ENCODE peak calls at places on chromosomes 2 and 18, in nine cellular contexts. C, H, S, M, J, W, P, N and Q are unnamed samples.
A peak's percentile ranks its signal among the peaks of the same experiment; 100 is the strongest.

GRCh38 chr2:9378433-9379371 is 44.6 kb downstream of the ITGB1BP1 start:
- DNase-seq in P (no peak), S (peak; percentile 90), J (no peak), W (no peak), N (peak; percentile 60), H (peak; percentile 91), C (no peak), M (no peak), Q (peak; percentile 89)

GRCh38 chr2:64749446-64749845 is 95.7 kb upstream of the SERTAD2 start:
- DNase-seq in W (no peak), S (no peak), N (peak; percentile 23), C (no peak), M (no peak), P (no peak), H (no peak), J (no peak), Q (no peak)

GRCh38 chr2:8487461-8487932 is 194.4 kb upstream of the ID2 start:
- DNase-seq in S (no peak), P (no peak), C (no peak), N (no peak), M (no peak), W (no peak), H (peak; percentile 46), J (no peak), Q (peak; percentile 58)

GRCh38 chr2:43165378-43166025 is 60.9 kb downstream of the ZFP36L2 start:
- DNase-seq in J (no peak), W (no peak), N (no peak), S (no peak), H (no peak), P (no peak), M (no peak), C (no peak), Q (no peak)

GRCh38 chr2:47037678-47038077 is 117.4 kb downstream of the STPG4 start:
- DNase-seq in N (no peak), C (no peak), J (no peak), H (no peak), P (no peak), S (no peak), W (peak; percentile 10), M (no peak), Q (no peak)

GRCh38 chr18:59951591-59951990 is 51.8 kb downstream of the PMAIP1 start:
- DNase-seq in H (no peak), P (no peak), M (no peak), W (no peak), S (no peak), N (no peak), J (peak; percentile 63), C (no peak), Q (no peak)

GRCh38 chr18:68549257-68549871 is 165.5 kb downstream of the TMX3 start:
- DNase-seq in C (no peak), S (peak; percentile 81), P (no peak), N (no peak), W (no peak), J (no peak), H (no peak), M (no peak), Q (no peak)

GRCh38 chr2:37664190-37664751 is 7.2 kb downstream of the CDC42EP3 start:
- DNase-seq in S (no peak), H (no peak), W (no peak), J (no peak), C (no peak), N (no peak), M (no peak), P (no peak), Q (no peak)

GRCh38 chr2:3516831-3517230 is 2.5 kb downstream of the ADI1 start:
- DNase-seq in H (no peak), N (no peak), S (no peak), P (no peak), J (no peak), W (no peak), C (no peak), M (no peak), Q (peak; percentile 53)

GRCh38 chr2:3518496-3519254 is 656 bp downstream of the ADI1 start:
- DNase-seq in S (peak; percentile 96), N (peak; percentile 100), C (peak; percentile 97), W (peak; percentile 98), M (peak; percentile 95), P (peak; percentile 98), J (peak; percentile 92), H (peak; percentile 99), Q (peak; percentile 97)

GRCh38 chr2:3520591-3520990 is 1.3 kb upstream of the ADI1 start:
- DNase-seq in J (no peak), M (no peak), H (no peak), N (no peak), S (no peak), P (no peak), W (no peak), C (no peak), Q (no peak)

GRCh38 chr2:3517948-3518495 is 1.3 kb downstream of the ADI1 start:
- DNase-seq in M (no peak), W (no peak), J (no peak), N (peak; percentile 18), S (no peak), C (no peak), H (no peak), P (no peak), Q (no peak)

DNA sequence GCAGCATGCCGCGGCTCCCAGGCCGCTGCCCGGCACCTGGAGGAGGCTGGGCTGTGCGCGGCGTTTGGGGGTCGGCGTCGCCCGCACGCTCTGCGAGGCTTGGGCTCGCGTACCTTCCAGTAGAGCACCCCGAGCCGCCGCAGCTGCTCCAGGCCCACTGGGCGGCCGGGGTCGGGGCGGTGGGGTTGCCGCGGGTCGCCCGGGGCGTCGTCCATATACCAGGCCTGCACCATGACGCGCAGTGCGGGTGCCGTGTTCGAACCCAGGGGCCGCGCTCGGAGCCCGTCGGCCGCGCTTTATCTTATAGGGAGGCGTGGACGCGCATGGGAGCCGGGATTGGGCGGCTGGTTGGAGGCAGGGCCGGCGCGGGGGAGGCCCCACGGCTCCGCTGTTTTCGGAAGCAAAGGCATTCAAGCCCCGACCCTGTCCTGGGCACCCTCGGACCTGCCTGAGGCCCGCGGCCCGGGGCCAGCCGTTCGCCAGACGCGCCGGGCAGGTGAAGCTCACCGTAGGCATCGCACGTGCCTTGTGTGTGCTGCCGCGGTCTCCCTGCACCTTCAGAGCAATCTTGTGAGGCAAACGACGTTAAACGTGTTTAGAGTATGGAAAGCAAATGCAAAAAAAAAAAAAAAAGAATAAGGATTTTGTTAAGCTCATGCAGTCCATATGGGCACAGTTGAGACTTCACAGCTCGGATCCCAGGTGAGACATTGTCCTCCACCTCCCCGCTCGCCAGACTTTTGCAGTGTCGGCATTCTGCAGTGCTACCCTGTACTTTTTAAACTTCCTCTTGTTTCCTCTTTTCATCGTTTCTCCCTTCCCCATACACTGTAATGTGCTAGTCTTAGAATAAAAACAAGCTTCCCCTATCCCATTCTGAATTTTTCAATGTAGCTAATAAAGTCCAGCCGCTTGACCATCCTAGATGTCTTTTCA is at the start of gene ADI1:
- DNase-seq in P (peak; percentile 96), H (peak; percentile 93), C (peak; percentile 89), M (peak; percentile 73), J (peak; percentile 57), N (peak; percentile 86), S (peak; percentile 65), W (peak; percentile 90), Q (peak; percentile 91)
- TF ChIP-seq POLR2A in P (peak; percentile 74), H (peak; percentile 46), C (no peak), M (peak; percentile 9), J (peak; percentile 90), N (peak; percentile 79), S (peak; percentile 80), W (peak; percentile 88), Q (no peak)

GRCh38 chr2:109421101-109421500 is 192.7 kb downstream of the SEPTIN10 start:
- DNase-seq in C (no peak), J (no peak), N (no peak), W (no peak), S (no peak), P (peak; percentile 17), M (no peak), H (peak; percentile 27), Q (no peak)

GRCh38 chr2:109419171-109419756 is 194.5 kb downstream of the SEPTIN10 start:
- DNase-seq in C (no peak), J (no peak), P (peak; percentile 72), N (no peak), M (no peak), S (no peak), W (no peak), H (no peak), Q (no peak)

GRCh38 chr2:109421606-109422005 is 192.2 kb downstream of the SEPTIN10 start:
- DNase-seq in H (peak; percentile 7), C (no peak), S (no peak), P (peak; percentile 31), W (no peak), M (no peak), N (no peak), J (no peak), Q (peak; percentile 15)

GRCh38 chr2:109418716-109419115 is 195.1 kb downstream of the SEPTIN10 start:
- DNase-seq in M (no peak), S (no peak), C (no peak), J (no peak), N (no peak), P (peak; percentile 51), H (no peak), W (no peak), Q (no peak)

GRCh38 chr2:109419960-109420370 is 193.8 kb downstream of the SEPTIN10 start:
- DNase-seq in W (no peak), J (no peak), M (no peak), N (peak; percentile 43), S (peak; percentile 83), C (no peak), H (no peak), P (peak; percentile 42), Q (no peak)
- H3K27ac ChIP-seq in W (no peak overlapping the region), J (no peak overlapping the region), M (no peak overlapping the region), N (no peak overlapping the region), S (no peak overlapping the region), C (no peak overlapping the region), H (no peak overlapping the region), P (no peak overlapping the region), Q (no peak overlapping the region)

GRCh38 chr18:13446024-13446423 is 227.5 kb downstream of the LDLRAD4 start:
- DNase-seq in C (no peak), M (no peak), H (no peak), W (no peak), P (no peak), S (no peak), N (no peak), J (no peak), Q (peak; percentile 32)
- H3K4me1 ChIP-seq in C (no peaks in the 10 kb centered on the region), M (no peaks in the 10 kb centered on the region), H (peaks cover 28% of the 10 kb centered on the region), W (no peaks in the 10 kb centered on the region), P (peaks cover 8% of the 10 kb centered on the region), S (no peaks in the 10 kb centered on the region), N (no peaks in the 10 kb centered on the region), J (no peaks in the 10 kb centered on the region), Q (peaks cover 9% of the 10 kb centered on the region)

GRCh38 chr2:6109801-6110200 is 417.6 kb downstream of the SOX11 start:
- DNase-seq in N (no peak), H (no peak), S (no peak), W (no peak), J (no peak), M (no peak), C (no peak), P (no peak), Q (no peak)

GRCh38 chr2:6103949-6104348 is 411.8 kb downstream of the SOX11 start:
- DNase-seq in J (no peak), S (no peak), P (no peak), N (no peak), M (no peak), C (peak; percentile 67), H (no peak), W (no peak), Q (no peak)

GRCh38 chr2:6111676-6112294 is 419.6 kb downstream of the SOX11 start:
- DNase-seq in P (no peak), J (no peak), M (no peak), C (no peak), W (no peak), H (no peak), N (no peak), S (no peak), Q (no peak)

GRCh38 chr2:6103372-6103771 is 411.2 kb downstream of the SOX11 start:
- DNase-seq in N (no peak), W (no peak), H (no peak), S (no peak), M (no peak), J (no peak), C (no peak), P (no peak), Q (no peak)

DNA sequence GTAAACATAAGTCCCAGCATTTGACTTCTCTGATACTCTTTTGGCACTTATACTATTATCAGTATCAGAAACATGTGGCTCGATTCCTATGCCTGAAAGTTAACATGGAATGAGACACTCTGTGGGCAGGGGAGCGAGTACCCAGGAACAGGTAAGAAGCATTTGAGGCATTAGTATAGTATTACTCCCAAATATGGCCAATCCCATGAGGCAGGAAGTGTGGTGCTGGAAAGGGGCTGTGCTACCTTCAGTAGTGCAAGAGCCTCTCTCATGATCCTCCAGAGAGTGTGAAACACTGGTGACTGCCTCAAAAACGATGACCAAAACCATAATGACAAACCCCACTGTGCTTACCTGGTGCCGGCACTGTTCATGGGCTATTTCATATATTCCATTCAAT is 415.1 kb downstream of the SOX11 start:
- DNase-seq in W (no peak), M (no peak), H (no peak), S (no peak), C (no peak), J (no peak), P (no peak), N (no peak), Q (no peak)
- TF ChIP-seq POLR2A in W (no peak), M (no peak), H (no peak), S (no peak), C (no peak), J (no peak), P (no peak), N (no peak), Q (no peak)